ENCODE peak calls at places on chromosome 20, in eight cellular contexts. B is thoracic aorta, Z is aorta, R is breast epithelium, H is right cardiac atrium, N is endodermal cell, E is AG04450, X is mesendoderm. V is an unnamed sample.

GRCh38 chr20:23541330-23541729 is 27.0 kb downstream of the CST9L start:
- DNase-seq in B (no peak), Z (no peak), R (no peak), H (no peak), N (peak; percentile 55), E (no peak), X (no peak), V (no peak)

GRCh38 chr20:297925-298754 is 770 bp downstream of the ZCCHC3 start:
- DNase-seq in B (no peak), Z (peak; percentile 84), R (peak; percentile 61), H (peak; percentile 78), N (peak; percentile 73), E (no peak), X (peak; percentile 69), V (no peak)

GRCh38 chr20:19815553-19815991 is 57.5 kb downstream of the RIN2 start:
- DNase-seq in B (peak; percentile 39), Z (no peak), R (no peak), H (no peak), N (no peak), E (peak; percentile 97), X (peak; percentile 68), V (no peak)

GRCh38 chr20:49591217-49591865 is 23.4 kb upstream of the PTGIS start:
- DNase-seq in B (no peak), Z (no peak), R (no peak), H (peak; percentile 65), N (no peak), E (no peak), X (no peak), V (no peak)

GRCh38 chr20:47146703-47147102 is 209.8 kb downstream of the ZMYND8 start:
- DNase-seq in B (no peak), Z (no peak), R (no peak), H (no peak), N (no peak), E (peak; percentile 34), X (no peak), V (no peak)

GRCh38 chr20:20365593-20365992 is 2.3 kb upstream of the INSM1 start:
- DNase-seq in B (no peak), Z (no peak), R (no peak), H (no peak), N (no peak), E (no peak), X (no peak), V (no peak)

GRCh38 chr20:49821850-49822249 is 9.2 kb downstream of the SLC9A8 start:
- DNase-seq in B (peak; percentile 41), Z (no peak), R (no peak), H (no peak), N (no peak), E (no peak), X (peak; percentile 42), V (no peak)

GRCh38 chr20:39112196-39112743 is 150.1 kb downstream of the DHX35 start:
- DNase-seq in B (no peak), Z (no peak), R (no peak), H (peak; percentile 49), N (peak; percentile 88), E (no peak), X (peak; percentile 81), V (no peak)

GRCh38 chr20:47318027-47318595 is 38.4 kb downstream of the ZMYND8 start:
- DNase-seq in B (no peak), Z (peak; percentile 54), R (no peak), H (peak; percentile 38), N (peak; percentile 75), E (no peak), X (peak; percentile 76), V (no peak)

GRCh38 chr20:10805764-10806163 is 132.0 kb upstream of the JAG1 start:
- DNase-seq in B (no peak), Z (no peak), R (no peak), H (peak; percentile 26), N (no peak), E (no peak), X (no peak), V (no peak)

DNA sequence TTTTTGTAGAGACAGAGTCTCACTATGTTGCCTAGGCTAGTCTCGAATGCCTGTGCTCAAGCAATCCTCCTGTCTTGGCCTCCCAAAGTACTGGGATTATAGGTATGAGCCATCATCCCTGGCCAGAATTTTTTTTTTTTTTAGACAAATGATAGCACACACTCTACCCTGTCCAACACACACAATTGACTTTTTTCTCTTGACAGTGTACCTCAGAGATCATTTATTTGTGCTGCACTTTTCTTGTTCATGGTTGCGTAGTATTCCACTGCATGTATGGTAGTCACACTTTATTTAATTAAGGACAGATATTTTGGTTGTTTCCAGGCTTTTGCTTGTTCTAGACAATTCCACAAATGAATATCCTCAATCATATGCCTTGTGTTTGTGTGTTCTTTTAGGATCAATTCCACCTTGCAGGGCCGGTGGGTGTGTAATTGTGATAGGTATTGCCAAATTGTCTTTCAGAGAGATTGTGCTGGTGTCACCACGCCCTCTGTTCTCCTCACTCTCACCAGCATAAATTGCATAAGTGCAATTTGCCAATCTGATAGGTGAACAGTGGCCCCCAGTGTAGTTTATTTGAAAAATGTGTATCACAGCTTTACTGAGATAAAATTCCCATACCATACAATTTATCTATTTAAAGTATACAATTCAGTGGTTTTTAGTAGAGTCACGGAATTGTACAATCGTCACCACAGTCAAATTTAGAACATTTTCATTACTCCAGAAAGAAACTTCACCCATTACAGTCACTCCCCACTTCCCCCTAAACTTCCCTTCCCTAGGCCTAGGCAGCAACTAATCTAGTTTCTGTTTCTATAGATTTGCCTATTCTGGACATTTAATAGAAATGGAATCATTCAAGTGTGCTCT is 20.1 kb downstream of the SRC start:
- DNase-seq in B (no peak), Z (no peak), R (no peak), H (no peak), N (no peak), E (no peak), X (no peak), V (no peak)
- H3K27ac ChIP-seq in B (no peak overlapping the region), Z (no peak overlapping the region), R (no peak overlapping the region), H (no peak overlapping the region), N (no peak overlapping the region), E (no peak overlapping the region), X (no peak overlapping the region), V (no peak overlapping the region)

DNA sequence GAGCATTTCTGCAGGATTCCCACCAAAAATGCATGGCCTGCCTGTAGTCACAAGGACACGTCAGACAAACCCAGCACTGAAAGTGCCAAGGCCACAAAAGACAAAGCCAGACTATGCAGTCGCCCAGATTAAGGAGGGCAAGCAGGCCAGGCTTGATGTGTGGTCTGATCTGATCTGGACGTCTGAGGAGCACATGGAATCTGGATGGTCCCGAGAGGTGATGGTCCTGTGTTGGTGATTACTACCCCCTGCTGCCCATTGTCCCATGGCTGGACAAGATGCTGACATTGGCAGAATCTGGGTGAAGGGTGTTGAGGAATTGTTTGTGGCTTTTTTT is 17.1 kb downstream of the NPEPL1 start:
- DNase-seq in B (no peak), Z (no peak), R (no peak), H (no peak), N (no peak), E (no peak), X (no peak), V (no peak)
- H3K27ac ChIP-seq in B (no peak overlapping the region), Z (no peak overlapping the region), R (no peak overlapping the region), H (no peak overlapping the region), N (no peak overlapping the region), E (no peak overlapping the region), X (no peak overlapping the region), V (no peak overlapping the region)

GRCh38 chr20:57567471-57568079 is 6.7 kb downstream of the PCK1 start:
- DNase-seq in B (no peak), Z (no peak), R (no peak), H (no peak), N (no peak), E (no peak), X (no peak), V (no peak)

GRCh38 chr20:57570898-57571297 is 10.0 kb downstream of the PCK1 start:
- DNase-seq in B (no peak), Z (no peak), R (no peak), H (no peak), N (no peak), E (no peak), X (no peak), V (no peak)

GRCh38 chr20:57570145-57570850 is 9.4 kb downstream of the PCK1 start:
- DNase-seq in B (no peak), Z (no peak), R (no peak), H (no peak), N (no peak), E (no peak), X (no peak), V (no peak)

GRCh38 chr20:57568088-57568896 is 7.4 kb downstream of the PCK1 start:
- DNase-seq in B (no peak), Z (no peak), R (no peak), H (no peak), N (no peak), E (no peak), X (no peak), V (no peak)

GRCh38 chr20:57568960-57569359 is 8.1 kb downstream of the PCK1 start:
- DNase-seq in B (no peak), Z (no peak), R (no peak), H (no peak), N (no peak), E (no peak), X (no peak), V (no peak)
- H3K27ac ChIP-seq in B (no peak overlapping the region), Z (no peak overlapping the region), R (no peak overlapping the region), H (no peak overlapping the region), N (no peak overlapping the region), E (no peak overlapping the region), X (no peak overlapping the region), V (no peak overlapping the region)

GRCh38 chr20:4808872-4809271 is 87.2 kb downstream of the PRND start:
- DNase-seq in B (no peak), Z (no peak), R (no peak), H (no peak), N (no peak), E (no peak), X (no peak), V (peak; percentile 84)
- H3K27ac ChIP-seq in B (no peak overlapping the region), Z (no peak overlapping the region), R (no peak overlapping the region), H (no peak overlapping the region), N (no peak overlapping the region), E (no peak overlapping the region), X (no peak overlapping the region), V (peak overlapping the region; percentile 3)

V was measured in vagina.